ENCODE peak calls at places on chromosomes 3 and 15, in four cellular contexts. One of them, this sample, is unnamed.

GRCh38 chr15:98547741-98548166 is 100.6 kb upstream of the IGF1R start:
- DNase-seq in K562: no peak
- DNase-seq in HEK293T: peak
- DNase-seq in HepG2: no peak
- DNase-seq in this sample: no peak

GRCh38 chr3:131077904-131078303 is 51.2 kb downstream of the NEK11 start:
- DNase-seq in HEK293T: no peak
- DNase-seq in K562: no peak
- DNase-seq in HepG2: no peak
- DNase-seq in this sample: no peak

GRCh38 chr3:142977399-142977728 is 13.9 kb upstream of the PAQR9 start:
- DNase-seq in HepG2: no peak
- DNase-seq in HEK293T: no peak
- DNase-seq in K562: peak
- DNase-seq in this sample: no peak

GRCh38 chr15:47961401-47962090 is 159.2 kb upstream of the SLC24A5 start:
- DNase-seq in K562: no peak
- DNase-seq in HepG2: no peak
- DNase-seq in HEK293T: no peak
- DNase-seq in this sample: peak

GRCh38 chr15:45343258-45343860 is 35.0 kb downstream of the GATM start:
- DNase-seq in HepG2: peak
- DNase-seq in K562: no peak
- DNase-seq in HEK293T: no peak
- DNase-seq in this sample: no peak

GRCh38 chr15:49946681-49947080 is 172.4 kb downstream of the ATP8B4 start:
- DNase-seq in K562: no peak
- DNase-seq in HepG2: no peak
- DNase-seq in HEK293T: no peak
- DNase-seq in this sample: no peak

GRCh38 chr15:101698314-101698713 is 26.0 kb downstream of the TARS3 start:
- DNase-seq in HepG2: no peak
- DNase-seq in K562: no peak
- DNase-seq in HEK293T: no peak
- DNase-seq in this sample: no peak

GRCh38 chr3:194306771-194307640 is 44.1 kb downstream of the CPN2 start:
- DNase-seq in K562: no peak
- DNase-seq in HepG2: no peak
- DNase-seq in HEK293T: no peak
- DNase-seq in this sample: peak

GRCh38 chr15:98772895-98773294 is 124.6 kb downstream of the IGF1R start:
- DNase-seq in K562: no peak
- DNase-seq in HEK293T: no peak
- DNase-seq in HepG2: no peak
- DNase-seq in this sample: no peak

GRCh38 chr3:114319453-114319852 is 25.6 kb downstream of the TIGIT start:
- DNase-seq in K562: no peak
- DNase-seq in HepG2: peak
- DNase-seq in HEK293T: peak
- DNase-seq in this sample: no peak

GRCh38 chr3:39147374-39147709 is 6.0 kb downstream of the CSRNP1 start:
- DNase-seq in HepG2: no peak
- DNase-seq in K562: no peak
- DNase-seq in HEK293T: no peak
- DNase-seq in this sample: no peak

DNA sequence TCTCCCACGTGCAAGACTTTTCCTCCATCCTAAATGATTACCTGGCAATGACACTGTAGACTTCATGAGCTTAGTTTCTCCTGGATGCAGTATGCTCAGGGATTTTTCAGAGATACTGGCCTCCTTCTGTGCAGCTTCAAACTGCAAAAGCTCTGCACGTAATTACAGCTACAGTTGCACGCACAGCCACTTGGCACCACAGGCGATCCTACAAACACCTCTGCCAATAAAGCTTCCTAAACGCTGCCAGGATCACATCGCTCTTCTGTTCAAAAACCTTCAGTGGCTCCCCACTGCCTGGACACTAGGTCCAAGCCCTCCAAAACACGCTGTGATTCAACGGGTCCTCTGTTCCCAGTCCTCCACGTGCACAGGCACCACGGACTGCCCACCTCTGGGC is 49.5 kb downstream of the NUP210 start:
- DNase-seq in K562: no peak
- DNase-seq in HepG2: no peak
- DNase-seq in HEK293T: no peak
- DNase-seq in this sample: no peak
- TF ChIP-seq TARDBP in K562: no peak
- TF ChIP-seq TARDBP in HepG2: no peak
- TF ChIP-seq TARDBP in HEK293T: no peak
- TF ChIP-seq TARDBP in this sample: no peak

GRCh38 chr3:132321321-132321720 is 4.1 kb downstream of the ACP3 start:
- DNase-seq in HepG2: no peak
- DNase-seq in HEK293T: no peak
- DNase-seq in K562: no peak
- DNase-seq in this sample: no peak
- TF ChIP-seq TARDBP in HepG2: no peak
- TF ChIP-seq TARDBP in HEK293T: no peak
- TF ChIP-seq TARDBP in K562: no peak
- TF ChIP-seq TARDBP in this sample: no peak

DNA sequence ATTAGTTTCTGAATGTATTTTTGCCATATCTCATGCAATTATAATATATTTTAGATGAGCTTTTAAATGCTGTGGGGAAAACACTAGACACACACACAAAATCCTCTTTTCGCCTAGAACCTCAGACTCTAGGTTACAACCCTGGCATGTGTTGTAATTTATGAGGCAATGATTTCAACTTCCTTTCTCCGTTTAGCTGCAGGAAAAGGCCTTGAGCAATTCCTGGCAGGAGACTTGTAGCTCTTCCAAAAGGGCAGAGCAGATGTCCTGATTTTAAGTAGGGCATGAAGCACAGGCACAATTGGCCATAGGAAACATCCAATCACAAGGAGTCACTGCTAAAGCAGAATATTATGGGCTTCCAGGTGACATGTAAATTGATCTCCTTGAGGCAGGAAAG is 82.0 kb downstream of the GPR156 start:
- DNase-seq in HEK293T: no peak
- DNase-seq in HepG2: no peak
- DNase-seq in K562: no peak
- DNase-seq in this sample: no peak
- TF ChIP-seq TARDBP in HEK293T: no peak
- TF ChIP-seq TARDBP in HepG2: no peak
- TF ChIP-seq TARDBP in K562: no peak
- TF ChIP-seq TARDBP in this sample: no peak

DNA sequence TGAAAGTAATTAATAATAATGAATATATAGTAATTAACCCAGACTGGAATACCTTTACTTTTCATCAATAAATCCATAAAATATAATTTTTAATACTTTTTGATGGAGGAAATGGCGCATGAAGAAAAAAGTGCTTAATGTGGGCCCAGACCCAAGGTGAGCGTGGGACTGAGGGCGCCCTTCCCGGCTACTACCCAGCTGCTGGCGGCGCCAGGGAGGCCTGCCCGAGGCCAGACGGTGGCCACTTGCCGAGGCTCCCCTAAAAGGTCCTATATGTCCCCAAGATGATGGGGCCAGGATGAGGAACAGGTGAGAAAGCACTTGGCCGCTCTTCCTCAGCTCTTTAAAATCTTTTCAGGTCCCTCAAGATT is 29.1 kb downstream of the CCNL1 start:
- DNase-seq in HEK293T: no peak
- DNase-seq in HepG2: no peak
- DNase-seq in K562: no peak
- DNase-seq in this sample: no peak
- TF ChIP-seq TARDBP in HEK293T: no peak
- TF ChIP-seq TARDBP in HepG2: no peak
- TF ChIP-seq TARDBP in K562: no peak
- TF ChIP-seq TARDBP in this sample: no peak

This sample was measured in GM12878.